ENCODE peak calls at places on chromosomes 13 and 19, in four cellular contexts. F is testis, T is tibial artery, U is mesenchymal stem cell. D is an unnamed sample.

GRCh38 chr19:51799998-51800848 is 5.3 kb downstream of the FPR3 start:
- DNase-seq in F (peak; percentile 98), U (no peak), T (peak; percentile 78), D (no peak)

GRCh38 chr13:111936267-111936925 is 130.6 kb upstream of the SOX1 start:
- DNase-seq in U (no peak), F (no peak), T (no peak), D (no peak)

GRCh38 chr19:32177686-32178085 is 167.7 kb upstream of the ZNF507 start:
- DNase-seq in F (no peak), T (no peak), U (no peak), D (no peak)

GRCh38 chr13:101150998-101151397 is 265.3 kb downstream of the NALCN start:
- DNase-seq in U (peak; percentile 4), T (no peak), F (no peak), D (no peak)

GRCh38 chr13:20903164-20903475 is 574 bp upstream of the XPO4 start:
- DNase-seq in T (no peak), F (no peak), U (no peak), D (no peak)

GRCh38 chr19:47331931-47332547 is at the start of gene C5AR2:
- DNase-seq in F (peak; percentile 40), U (no peak), T (no peak), D (no peak)

GRCh38 chr13:30038884-30039283 is 188.5 kb upstream of the UBL3 start:
- DNase-seq in F (no peak), T (no peak), U (no peak), D (no peak)

GRCh38 chr13:101115762-101116161 is 300.5 kb downstream of the NALCN start:
- DNase-seq in F (no peak), T (no peak), U (peak; percentile 28), D (no peak)

GRCh38 chr13:33281951-33282595 is 3.5 kb downstream of the STARD13 start:
- DNase-seq in F (no peak), U (peak; percentile 78), T (no peak), D (no peak)

GRCh38 chr13:101416181-101417042 is at the start of gene NALCN:
- DNase-seq in T (peak; percentile 70), U (peak; percentile 30), F (peak; percentile 31), D (no peak)

GRCh38 chr19:40671404-40671803 is 19.0 kb downstream of the NUMBL start:
- DNase-seq in F (no peak), U (no peak), T (no peak), D (no peak)

GRCh38 chr19:359653-359925 is 15.0 kb upstream of the MIER2 start:
- DNase-seq in U (no peak), T (no peak), F (no peak), D (no peak)

GRCh38 chr13:39895254-39895653 is 239.8 kb downstream of the COG6 start:
- DNase-seq in T (no peak), U (no peak), F (no peak), D (no peak)

GRCh38 chr13:106213028-106213427 is 322.4 kb downstream of the EFNB2 start:
- DNase-seq in U (no peak), F (no peak), T (no peak), D (no peak)

GRCh38 chr13:73513751-73514150 is 454.9 kb downstream of the KLF5 start:
- DNase-seq in F (no peak), U (no peak), T (no peak), D (no peak)

GRCh38 chr19:45668342-45668871 is 386 bp downstream of the GIPR start:
- DNase-seq in T (no peak), F (no peak), U (no peak), D (peak; percentile 59)

GRCh38 chr13:100209857-100210580 is 121.1 kb downstream of the PCCA start:
- DNase-seq in U (no peak), F (no peak), T (no peak), D (no peak)

GRCh38 chr19:31149306-31149975 is 199.8 kb downstream of the TSHZ3 start:
- DNase-seq in F (no peak), U (no peak), T (no peak), D (no peak)

GRCh38 chr19:21023901-21024300 is 3.4 kb downstream of the ZNF430 start:
- DNase-seq in F (no peak), U (no peak), T (no peak), D (no peak)

GRCh38 chr13:35598233-35598632 is 121.7 kb upstream of the MAB21L1 start:
- DNase-seq in T (no peak), U (no peak), F (no peak), D (no peak)

GRCh38 chr13:113116871-113117271 is 5.7 kb upstream of the F10 start:
- DNase-seq in U (no peak), T (no peak), F (peak; percentile 1), D (no peak)

GRCh38 chr19:41218615-41219507 is at the start of gene AXL:
- DNase-seq in F (peak; percentile 83), U (peak; percentile 97), T (peak; percentile 97), D (no peak)

GRCh38 chr19:1884291-1884718 is 991 bp downstream of the ABHD17A start:
- DNase-seq in F (no peak), U (no peak), T (no peak), D (peak; percentile 35)

GRCh38 chr19:17358395-17358794 is 18.7 kb downstream of the PLVAP start:
- DNase-seq in F (no peak), T (peak; percentile 84), U (peak; percentile 31), D (no peak)
- H3K27ac ChIP-seq in F (no peak overlapping the region), T (no peak overlapping the region), U (no peak overlapping the region), D (no peak overlapping the region)

GRCh38 chr19:55071913-55072312 is 3.8 kb upstream of the EPS8L1 start:
- DNase-seq in U (no peak), T (no peak), F (no peak), D (no peak)

GRCh38 chr19:55078996-55079395 is 3.3 kb downstream of the EPS8L1 start:
- DNase-seq in T (no peak), F (no peak), U (no peak), D (no peak)

GRCh38 chr19:55077106-55077505 is 1.4 kb downstream of the EPS8L1 start:
- DNase-seq in T (no peak), U (no peak), F (no peak), D (no peak)

GRCh38 chr19:55076321-55076720 is 652 bp downstream of the EPS8L1 start:
- DNase-seq in F (no peak), U (no peak), T (no peak), D (no peak)

DNA sequence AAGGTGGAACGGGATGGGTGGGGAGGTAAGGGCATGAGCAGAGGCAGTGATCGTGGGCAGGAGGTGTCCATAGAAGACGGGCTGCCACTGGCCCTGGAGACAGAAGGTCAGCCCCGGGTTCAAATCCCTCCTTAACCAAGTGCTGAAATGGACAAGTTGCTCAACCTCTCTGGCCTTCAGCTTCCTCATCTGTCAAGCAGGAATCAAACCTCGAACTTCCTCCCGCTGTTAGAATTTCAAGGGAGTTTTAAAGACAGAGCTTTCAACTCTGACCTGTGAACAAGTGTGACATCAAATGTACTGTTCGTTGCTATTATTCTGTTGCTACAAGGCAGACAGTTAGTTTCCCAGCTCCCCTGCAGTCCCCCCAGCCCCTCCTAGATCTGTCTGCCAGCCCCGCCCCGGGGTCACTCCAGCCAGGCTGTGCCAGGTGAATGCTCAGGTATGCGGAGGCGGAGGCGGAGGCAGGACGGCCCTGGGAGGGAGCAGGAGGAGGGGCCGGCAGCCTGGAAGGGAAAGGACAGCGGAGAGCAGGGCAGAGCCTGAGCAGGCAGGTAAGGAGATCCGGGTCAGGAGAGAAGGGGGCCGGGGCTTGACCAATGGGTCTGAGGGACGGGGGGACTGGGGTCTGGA is at the start of gene EPS8L1:
- DNase-seq in U (no peak), T (no peak), F (no peak), D (no peak)
- H3K4me3 ChIP-seq in U (no peak within 1 kb of the TSS), T (no peak within 1 kb of the TSS), F (no peak within 1 kb of the TSS), D (no peak within 1 kb of the TSS)

GRCh38 chr13:87322386-87322785 is 348.8 kb upstream of the SLITRK5 start:
- DNase-seq in T (no peak), U (no peak), F (no peak), D (no peak)
- H3K27ac ChIP-seq in T (no peak overlapping the region), U (no peak overlapping the region), F (no peak overlapping the region), D (no peak overlapping the region)

GRCh38 chr19:29308977-29309520 is 96.1 kb upstream of the UQCRFS1 start:
- DNase-seq in T (no peak), F (no peak), U (no peak), D (no peak)
- H3K4me3 ChIP-seq in T (no peak overlapping the region), F (no peak overlapping the region), U (no peak overlapping the region), D (no peak overlapping the region)